ENCODE peak calls at places on chromosome 1, in four cellular contexts. One of them, this sample, is unnamed.

GRCh38 chr1:224358288-224358687 is 1.6 kb downstream of the CNIH4 start:
- DNase-seq in Caco-2: no peak
- DNase-seq in RWPE1: no peak
- DNase-seq in kidney: no peak
- DNase-seq in this sample: no peak

GRCh38 chr1:150429805-150430204 is 57.4 kb upstream of the TARS2 start:
- DNase-seq in Caco-2: no peak
- DNase-seq in RWPE1: peak
- DNase-seq in kidney: no peak
- DNase-seq in this sample: no peak

GRCh38 chr1:14946567-14947285 is 206.8 kb upstream of the TMEM51 start:
- DNase-seq in Caco-2: no peak
- DNase-seq in RWPE1: no peak
- DNase-seq in kidney: peak
- DNase-seq in this sample: no peak

GRCh38 chr1:119715542-119715941 is 3.8 kb downstream of the PHGDH start:
- DNase-seq in Caco-2: no peak
- DNase-seq in RWPE1: no peak
- DNase-seq in kidney: no peak
- DNase-seq in this sample: no peak

GRCh38 chr1:94819945-94820746 is at the start of gene SLC44A3:
- DNase-seq in Caco-2: peak
- DNase-seq in RWPE1: peak
- DNase-seq in kidney: peak
- DNase-seq in this sample: no peak

GRCh38 chr1:36390411-36390810 is 4.7 kb upstream of the STK40 start:
- DNase-seq in Caco-2: no peak
- DNase-seq in RWPE1: no peak
- DNase-seq in kidney: no peak
- DNase-seq in this sample: no peak

GRCh38 chr1:18997508-18997907 is 41.0 kb upstream of the IFFO2 start:
- DNase-seq in Caco-2: no peak
- DNase-seq in RWPE1: no peak
- DNase-seq in kidney: no peak
- DNase-seq in this sample: no peak

GRCh38 chr1:16099412-16099811 is 26.0 kb upstream of the FAM131C start:
- DNase-seq in Caco-2: no peak
- DNase-seq in RWPE1: no peak
- DNase-seq in kidney: no peak
- DNase-seq in this sample: no peak

GRCh38 chr1:231213831-231214573 is 27.0 kb upstream of the GNPAT start:
- DNase-seq in Caco-2: no peak
- DNase-seq in RWPE1: no peak
- DNase-seq in kidney: no peak
- DNase-seq in this sample: no peak

GRCh38 chr1:83034846-83035245 is 964.1 kb downstream of the TTLL7 start:
- DNase-seq in Caco-2: no peak
- DNase-seq in RWPE1: no peak
- DNase-seq in kidney: no peak
- DNase-seq in this sample: no peak

GRCh38 chr1:13930151-13930550 is 230.2 kb downstream of the PRDM2 start:
- DNase-seq in Caco-2: no peak
- DNase-seq in RWPE1: no peak
- DNase-seq in kidney: no peak
- DNase-seq in this sample: no peak

GRCh38 chr1:58983633-58984301 is 199.9 kb upstream of the JUN start:
- DNase-seq in Caco-2: no peak
- DNase-seq in RWPE1: no peak
- DNase-seq in kidney: no peak
- DNase-seq in this sample: no peak

GRCh38 chr1:60963167-60963909 is 119.0 kb upstream of the NFIA start:
- DNase-seq in Caco-2: no peak
- DNase-seq in RWPE1: no peak
- DNase-seq in kidney: no peak
- DNase-seq in this sample: no peak

GRCh38 chr1:29639156-29639736 is 402.9 kb downstream of the PTPRU start:
- DNase-seq in Caco-2: no peak
- DNase-seq in RWPE1: peak
- DNase-seq in kidney: peak
- DNase-seq in this sample: no peak

GRCh38 chr1:24152631-24153494 is 9.9 kb upstream of the IL22RA1 start:
- DNase-seq in Caco-2: no peak
- DNase-seq in RWPE1: no peak
- DNase-seq in kidney: peak
- DNase-seq in this sample: no peak

GRCh38 chr1:24156542-24157260 is 13.8 kb upstream of the IL22RA1 start:
- DNase-seq in Caco-2: no peak
- DNase-seq in RWPE1: no peak
- DNase-seq in kidney: peak
- DNase-seq in this sample: no peak

GRCh38 chr1:24154215-24154614 is 11.3 kb upstream of the IL22RA1 start:
- DNase-seq in Caco-2: no peak
- DNase-seq in RWPE1: no peak
- DNase-seq in kidney: peak
- DNase-seq in this sample: no peak

GRCh38 chr1:24157921-24158481 is 15.1 kb upstream of the IL22RA1 start:
- DNase-seq in Caco-2: no peak
- DNase-seq in RWPE1: no peak
- DNase-seq in kidney: peak
- DNase-seq in this sample: no peak

GRCh38 chr1:24155011-24155782 is 12.3 kb upstream of the IL22RA1 start:
- DNase-seq in Caco-2: no peak
- DNase-seq in RWPE1: no peak
- DNase-seq in kidney: peak
- DNase-seq in this sample: no peak
- TF ChIP-seq CTCF in Caco-2: no peak
- TF ChIP-seq CTCF in RWPE1: no peak
- TF ChIP-seq CTCF in kidney: no peak
- TF ChIP-seq CTCF in this sample: no peak

DNA sequence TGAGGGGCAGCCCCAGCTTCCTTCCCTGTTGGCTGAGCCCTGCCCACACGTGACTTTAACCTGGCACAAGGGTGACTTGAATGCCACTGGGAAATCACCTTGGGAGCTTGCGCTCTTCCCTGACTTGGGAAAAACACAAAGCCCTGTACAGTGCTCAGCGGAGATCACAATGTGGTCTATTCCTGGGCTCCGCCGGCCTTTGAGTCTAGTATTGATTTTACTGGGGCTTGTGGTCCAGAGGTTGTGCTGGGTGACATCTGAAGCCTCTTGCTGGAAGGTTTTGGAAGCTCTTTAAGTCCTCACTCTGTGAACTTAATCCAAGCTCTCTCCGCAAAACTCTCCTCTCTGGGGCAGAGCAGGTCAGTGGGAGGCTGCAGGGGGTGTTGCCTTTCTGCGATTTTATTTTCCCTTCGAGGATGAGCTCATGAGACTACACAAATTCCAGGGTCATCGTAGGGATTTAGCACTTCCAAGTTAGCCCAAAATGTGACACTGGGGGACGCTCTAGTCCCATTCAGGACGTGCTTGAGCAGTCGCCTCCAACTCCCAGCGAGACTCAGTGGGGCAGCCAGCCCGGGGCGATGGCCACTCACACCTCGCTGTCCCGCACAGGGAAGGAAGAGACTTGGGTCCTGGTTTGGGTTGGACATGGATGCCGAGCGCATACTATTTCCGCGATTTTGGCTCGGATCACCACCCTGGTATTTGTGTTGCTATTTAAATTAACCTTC is 291.9 kb upstream of the AJAP1 start:
- DNase-seq in Caco-2: no peak
- DNase-seq in RWPE1: no peak
- DNase-seq in kidney: no peak
- DNase-seq in this sample: no peak
- TF ChIP-seq CTCF in Caco-2: no peak
- TF ChIP-seq CTCF in RWPE1: no peak
- TF ChIP-seq CTCF in kidney: no peak
- TF ChIP-seq CTCF in this sample: no peak

GRCh38 chr1:17551755-17552234 is 12.3 kb downstream of the ARHGEF10L start:
- DNase-seq in Caco-2: no peak
- DNase-seq in RWPE1: no peak
- DNase-seq in kidney: peak
- DNase-seq in this sample: no peak

GRCh38 chr1:17553970-17554369 is 14.5 kb downstream of the ARHGEF10L start:
- DNase-seq in Caco-2: no peak
- DNase-seq in RWPE1: peak
- DNase-seq in kidney: no peak
- DNase-seq in this sample: no peak

GRCh38 chr1:17557986-17558385 is 18.5 kb downstream of the ARHGEF10L start:
- DNase-seq in Caco-2: no peak
- DNase-seq in RWPE1: no peak
- DNase-seq in kidney: no peak
- DNase-seq in this sample: no peak

GRCh38 chr1:17558541-17558940 is 19.0 kb downstream of the ARHGEF10L start:
- DNase-seq in Caco-2: no peak
- DNase-seq in RWPE1: no peak
- DNase-seq in kidney: no peak
- DNase-seq in this sample: no peak

GRCh38 chr1:17554966-17555365 is 15.5 kb downstream of the ARHGEF10L start:
- DNase-seq in Caco-2: no peak
- DNase-seq in RWPE1: no peak
- DNase-seq in kidney: no peak
- DNase-seq in this sample: no peak
- TF ChIP-seq CTCF in Caco-2: no peak
- TF ChIP-seq CTCF in RWPE1: no peak
- TF ChIP-seq CTCF in kidney: no peak
- TF ChIP-seq CTCF in this sample: no peak

DNA sequence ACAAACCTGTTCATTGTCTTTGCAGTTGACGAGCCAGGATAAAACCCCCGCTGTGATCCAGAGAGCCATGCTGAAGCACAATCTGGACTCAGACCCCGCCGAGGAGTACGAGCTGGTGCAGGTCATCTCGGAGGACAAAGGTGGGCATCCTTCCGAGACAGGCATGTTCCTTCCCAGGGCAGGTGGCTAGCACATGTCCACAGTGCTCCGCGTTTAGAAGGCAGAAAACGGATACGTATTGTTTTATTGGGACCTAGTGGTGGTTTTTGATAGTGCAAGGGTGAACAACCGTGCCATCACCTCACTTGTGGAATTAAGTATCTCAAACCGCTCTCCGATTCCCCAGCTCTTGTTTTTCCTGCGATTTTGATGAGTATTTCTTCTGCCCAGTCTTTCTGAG is 115.3 kb downstream of the COLGALT2 start:
- DNase-seq in Caco-2: no peak
- DNase-seq in RWPE1: no peak
- DNase-seq in kidney: no peak
- DNase-seq in this sample: no peak
- TF ChIP-seq CTCF in Caco-2: no peak
- TF ChIP-seq CTCF in RWPE1: no peak
- TF ChIP-seq CTCF in kidney: no peak
- TF ChIP-seq CTCF in this sample: no peak

DNA sequence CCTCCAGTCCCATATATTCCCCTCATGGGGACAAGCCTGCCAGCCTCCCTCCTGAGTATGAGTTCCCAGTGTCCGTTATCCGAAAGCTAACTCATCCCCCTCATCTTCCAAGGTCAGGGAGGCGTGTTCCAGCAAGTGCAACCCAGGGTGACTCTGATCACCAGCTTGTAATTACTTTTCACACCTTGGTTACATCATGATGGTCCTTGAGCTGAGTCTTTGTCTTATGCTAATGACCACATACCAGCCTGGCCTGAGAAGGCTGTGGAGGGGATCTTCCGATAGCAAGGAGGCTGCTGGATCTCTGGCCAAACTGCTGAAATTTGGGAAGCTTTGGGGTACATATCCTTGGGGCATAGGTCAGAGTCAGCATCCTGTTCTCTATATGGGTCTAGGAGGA is 99.6 kb downstream of the DDX20 start:
- DNase-seq in Caco-2: no peak
- DNase-seq in RWPE1: no peak
- DNase-seq in kidney: no peak
- DNase-seq in this sample: no peak
- TF ChIP-seq CTCF in Caco-2: no peak
- TF ChIP-seq CTCF in RWPE1: no peak
- TF ChIP-seq CTCF in kidney: no peak
- TF ChIP-seq CTCF in this sample: no peak

DNA sequence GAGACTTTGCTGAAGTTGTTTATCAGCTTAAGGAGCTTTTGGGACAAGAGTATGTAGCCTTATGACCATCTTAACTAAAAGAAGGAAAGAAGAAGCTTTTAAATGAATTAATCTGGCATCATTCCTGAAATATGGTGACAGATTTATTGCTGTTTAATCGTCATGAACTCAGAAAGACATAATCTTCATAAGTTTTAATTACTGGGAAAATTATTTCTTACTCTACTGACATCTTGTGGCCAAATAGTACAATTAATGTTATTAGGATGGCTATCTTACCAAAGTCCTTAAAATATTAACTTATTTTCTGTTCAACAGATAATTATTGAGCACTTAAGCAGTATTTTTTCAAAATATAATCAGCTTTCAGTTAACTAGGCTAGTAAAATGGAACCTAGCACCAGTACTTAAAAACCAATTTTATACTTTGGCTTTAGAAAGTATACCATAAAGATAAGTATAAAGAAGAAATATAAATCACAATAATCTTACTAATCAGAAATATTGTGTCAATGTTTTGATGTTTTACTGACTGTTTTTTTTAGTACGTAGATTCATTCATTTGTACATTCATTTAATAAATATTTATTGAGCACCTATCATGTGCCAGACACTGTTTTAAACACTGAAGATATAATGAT is 34.7 kb upstream of the GPR25 start:
- DNase-seq in Caco-2: no peak
- DNase-seq in RWPE1: peak
- DNase-seq in kidney: no peak
- DNase-seq in this sample: no peak
- TF ChIP-seq CTCF in Caco-2: peak
- TF ChIP-seq CTCF in RWPE1: peak
- TF ChIP-seq CTCF in kidney: peak
- TF ChIP-seq CTCF in this sample: no peak